ENCODE peak calls at places on chromosomes 1 and 21, in six cellular contexts. One of them, this sample, is unnamed.

GRCh38 chr1:21490774-21491482 is 18.3 kb upstream of the ALPL start:
- DNase-seq in ovary: no peak
- DNase-seq in transverse colon: peak
- DNase-seq in heart left ventricle: no peak
- DNase-seq in prostate gland: no peak
- DNase-seq in GM12878: no peak
- DNase-seq in this sample: peak

GRCh38 chr1:7019510-7019909 is 234.3 kb downstream of the CAMTA1 start:
- DNase-seq in transverse colon: peak
- DNase-seq in GM12878: no peak
- DNase-seq in heart left ventricle: no peak
- DNase-seq in prostate gland: no peak
- DNase-seq in ovary: no peak
- DNase-seq in this sample: no peak

GRCh38 chr1:156848461-156849150 is 10.3 kb downstream of the INSRR start:
- DNase-seq in GM12878: no peak
- DNase-seq in prostate gland: peak
- DNase-seq in transverse colon: peak
- DNase-seq in ovary: no peak
- DNase-seq in heart left ventricle: no peak
- DNase-seq in this sample: no peak

GRCh38 chr1:209080170-209080781 is 503.2 kb upstream of the CAMK1G start:
- DNase-seq in transverse colon: no peak
- DNase-seq in ovary: no peak
- DNase-seq in prostate gland: no peak
- DNase-seq in GM12878: no peak
- DNase-seq in heart left ventricle: no peak
- DNase-seq in this sample: peak

GRCh38 chr1:244863491-244864252 is 671 bp downstream of the HNRNPU start:
- DNase-seq in GM12878: no peak
- DNase-seq in heart left ventricle: peak
- DNase-seq in prostate gland: peak
- DNase-seq in transverse colon: peak
- DNase-seq in ovary: peak
- DNase-seq in this sample: peak

GRCh38 chr1:179310271-179310670 is 16.7 kb downstream of the SOAT1 start:
- DNase-seq in prostate gland: no peak
- DNase-seq in GM12878: no peak
- DNase-seq in transverse colon: no peak
- DNase-seq in heart left ventricle: no peak
- DNase-seq in ovary: no peak
- DNase-seq in this sample: no peak

GRCh38 chr1:115976900-115977480 is 677 bp downstream of the SLC22A15 start:
- DNase-seq in GM12878: no peak
- DNase-seq in heart left ventricle: no peak
- DNase-seq in prostate gland: no peak
- DNase-seq in transverse colon: no peak
- DNase-seq in ovary: no peak
- DNase-seq in this sample: no peak

GRCh38 chr1:115275216-115275615 is 62.8 kb downstream of the NGF start:
- DNase-seq in prostate gland: no peak
- DNase-seq in GM12878: no peak
- DNase-seq in heart left ventricle: no peak
- DNase-seq in transverse colon: no peak
- DNase-seq in ovary: no peak
- DNase-seq in this sample: no peak

GRCh38 chr1:169874229-169874628 is 19.5 kb downstream of the SCYL3 start:
- DNase-seq in ovary: no peak
- DNase-seq in prostate gland: no peak
- DNase-seq in heart left ventricle: no peak
- DNase-seq in transverse colon: no peak
- DNase-seq in GM12878: no peak
- DNase-seq in this sample: no peak

GRCh38 chr1:208820600-208821232 is 576.5 kb upstream of the PLXNA2 start:
- DNase-seq in prostate gland: no peak
- DNase-seq in GM12878: no peak
- DNase-seq in ovary: no peak
- DNase-seq in heart left ventricle: no peak
- DNase-seq in transverse colon: no peak
- DNase-seq in this sample: no peak

GRCh38 chr1:236844499-236845271 is 49.6 kb downstream of the MTR start:
- DNase-seq in ovary: no peak
- DNase-seq in heart left ventricle: no peak
- DNase-seq in prostate gland: no peak
- DNase-seq in GM12878: no peak
- DNase-seq in transverse colon: no peak
- DNase-seq in this sample: no peak

GRCh38 chr21:17602874-17603273 is 9.8 kb downstream of the BTG3 start:
- DNase-seq in prostate gland: no peak
- DNase-seq in GM12878: no peak
- DNase-seq in heart left ventricle: no peak
- DNase-seq in transverse colon: no peak
- DNase-seq in ovary: no peak
- DNase-seq in this sample: no peak

GRCh38 chr1:209364716-209365115 is 218.8 kb upstream of the CAMK1G start:
- DNase-seq in heart left ventricle: no peak
- DNase-seq in ovary: no peak
- DNase-seq in prostate gland: peak
- DNase-seq in transverse colon: no peak
- DNase-seq in GM12878: no peak
- DNase-seq in this sample: no peak

GRCh38 chr1:181397841-181398240 is 85.5 kb upstream of the CACNA1E start:
- DNase-seq in GM12878: peak
- DNase-seq in ovary: no peak
- DNase-seq in transverse colon: no peak
- DNase-seq in prostate gland: no peak
- DNase-seq in heart left ventricle: no peak
- DNase-seq in this sample: no peak

GRCh38 chr1:39385067-39385988 is 106.1 kb upstream of the BMP8A start:
- DNase-seq in GM12878: no peak
- DNase-seq in ovary: no peak
- DNase-seq in prostate gland: no peak
- DNase-seq in transverse colon: no peak
- DNase-seq in heart left ventricle: no peak
- DNase-seq in this sample: no peak

GRCh38 chr1:92201973-92202372 is 15.7 kb upstream of the C1orf146 start:
- DNase-seq in GM12878: no peak
- DNase-seq in transverse colon: no peak
- DNase-seq in ovary: no peak
- DNase-seq in heart left ventricle: no peak
- DNase-seq in prostate gland: no peak
- DNase-seq in this sample: no peak

GRCh38 chr1:70819785-70820184 is 227.8 kb downstream of the PTGER3 start:
- DNase-seq in transverse colon: no peak
- DNase-seq in heart left ventricle: no peak
- DNase-seq in prostate gland: no peak
- DNase-seq in GM12878: no peak
- DNase-seq in ovary: no peak
- DNase-seq in this sample: no peak

GRCh38 chr1:70820995-70821394 is 226.6 kb downstream of the PTGER3 start:
- DNase-seq in GM12878: no peak
- DNase-seq in transverse colon: no peak
- DNase-seq in heart left ventricle: no peak
- DNase-seq in prostate gland: no peak
- DNase-seq in ovary: no peak
- DNase-seq in this sample: no peak

GRCh38 chr1:70818391-70818790 is 229.2 kb downstream of the PTGER3 start:
- DNase-seq in transverse colon: no peak
- DNase-seq in GM12878: no peak
- DNase-seq in prostate gland: no peak
- DNase-seq in ovary: no peak
- DNase-seq in heart left ventricle: no peak
- DNase-seq in this sample: no peak

GRCh38 chr1:70819231-70819630 is 228.4 kb downstream of the PTGER3 start:
- DNase-seq in heart left ventricle: no peak
- DNase-seq in GM12878: no peak
- DNase-seq in prostate gland: no peak
- DNase-seq in transverse colon: no peak
- DNase-seq in ovary: no peak
- DNase-seq in this sample: no peak
- TF ChIP-seq POLR2A in heart left ventricle: no peak
- TF ChIP-seq POLR2A in GM12878: no peak
- TF ChIP-seq POLR2A in prostate gland: no peak
- TF ChIP-seq POLR2A in transverse colon: no peak
- TF ChIP-seq POLR2A in ovary: no peak
- TF ChIP-seq POLR2A in this sample: no peak

DNA sequence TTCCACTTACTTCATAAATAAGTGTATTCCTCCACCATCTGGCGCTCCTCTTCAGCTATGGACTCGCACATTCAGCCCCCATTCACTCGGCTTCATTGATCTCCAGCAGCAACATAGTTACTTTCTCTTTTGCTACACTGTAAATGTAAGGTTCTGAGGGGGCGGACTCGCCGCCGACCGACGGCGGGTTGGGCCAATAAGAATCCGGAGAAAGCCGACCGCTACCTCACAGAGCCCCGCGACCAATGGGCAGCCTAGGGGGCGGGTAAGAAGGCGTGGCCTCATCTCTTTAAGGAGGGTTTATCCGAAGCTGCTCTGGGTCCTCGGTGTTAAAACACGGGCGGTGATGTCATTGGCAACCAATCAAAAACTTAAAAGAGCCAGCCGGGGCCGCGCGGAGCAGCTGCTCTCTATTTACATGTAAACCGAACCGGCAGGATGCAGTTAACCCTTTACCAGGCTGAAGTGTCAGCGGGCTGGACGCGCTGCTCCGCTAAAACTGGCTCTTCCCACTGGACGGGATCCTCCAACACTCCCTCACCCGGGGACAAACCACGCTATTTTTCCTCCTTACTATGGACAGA is at the start of gene DUSP10:
- DNase-seq in ovary: peak
- DNase-seq in transverse colon: peak
- DNase-seq in GM12878: peak
- DNase-seq in prostate gland: peak
- DNase-seq in heart left ventricle: peak
- DNase-seq in this sample: peak
- TF ChIP-seq POLR2A in ovary: peak
- TF ChIP-seq POLR2A in transverse colon: peak
- TF ChIP-seq POLR2A in GM12878: peak
- TF ChIP-seq POLR2A in prostate gland: peak
- TF ChIP-seq POLR2A in heart left ventricle: peak
- TF ChIP-seq POLR2A in this sample: peak

DNA sequence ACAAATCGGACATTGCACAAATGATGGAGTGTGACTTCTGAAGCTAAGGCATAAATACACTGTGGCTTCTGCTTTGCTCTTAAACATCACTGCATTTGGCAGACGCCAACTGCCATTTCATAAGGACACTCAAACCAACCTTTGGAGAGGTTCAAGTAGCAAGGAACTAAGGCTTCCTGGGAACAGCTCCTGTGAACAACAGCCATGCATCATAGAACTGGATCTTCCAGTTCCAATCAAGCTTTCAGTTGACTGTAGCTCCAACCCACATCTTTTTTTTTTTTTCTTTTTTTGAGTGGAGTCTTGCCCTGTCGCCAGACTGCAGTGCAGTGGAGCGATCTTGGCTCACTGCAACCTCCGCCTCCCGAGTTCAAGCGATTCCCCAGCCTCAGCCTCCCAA is 10.7 kb upstream of the HUNK start:
- DNase-seq in ovary: no peak
- DNase-seq in transverse colon: no peak
- DNase-seq in heart left ventricle: no peak
- DNase-seq in GM12878: no peak
- DNase-seq in prostate gland: no peak
- DNase-seq in this sample: no peak
- TF ChIP-seq POLR2A in ovary: no peak
- TF ChIP-seq POLR2A in transverse colon: no peak
- TF ChIP-seq POLR2A in heart left ventricle: no peak
- TF ChIP-seq POLR2A in GM12878: no peak
- TF ChIP-seq POLR2A in prostate gland: no peak
- TF ChIP-seq POLR2A in this sample: no peak

GRCh38 chr1:151790071-151790939 is at the start of gene TDRKH:
- DNase-seq in transverse colon: peak
- DNase-seq in heart left ventricle: peak
- DNase-seq in GM12878: peak
- DNase-seq in prostate gland: peak
- DNase-seq in ovary: peak
- DNase-seq in this sample: peak
- TF ChIP-seq POLR2A in transverse colon: peak
- TF ChIP-seq POLR2A in heart left ventricle: peak
- TF ChIP-seq POLR2A in GM12878: peak
- TF ChIP-seq POLR2A in prostate gland: peak
- TF ChIP-seq POLR2A in ovary: peak
- TF ChIP-seq POLR2A in this sample: peak

DNA sequence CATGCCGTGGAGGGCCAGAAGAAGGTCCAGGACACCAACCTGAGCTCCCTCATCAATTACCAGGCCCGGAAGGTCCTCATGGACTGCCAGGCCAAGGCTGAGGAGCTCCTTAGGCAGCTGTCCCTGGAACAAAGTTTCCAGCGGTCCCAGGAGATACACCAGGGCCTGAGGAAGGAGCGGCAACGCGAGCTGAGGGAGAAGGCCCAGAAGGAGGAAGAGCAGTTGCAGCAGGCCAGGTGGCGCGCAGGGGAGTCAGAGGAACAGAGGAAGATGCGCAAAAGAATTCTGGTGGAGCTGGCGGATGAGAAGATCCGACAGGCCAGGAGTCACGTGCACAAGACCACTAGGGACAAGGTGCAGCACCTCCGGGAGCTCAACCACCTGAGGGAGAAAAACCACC is 1.5 kb downstream of the CCDC185 start:
- DNase-seq in transverse colon: no peak
- DNase-seq in ovary: no peak
- DNase-seq in GM12878: no peak
- DNase-seq in heart left ventricle: no peak
- DNase-seq in prostate gland: no peak
- DNase-seq in this sample: no peak
- TF ChIP-seq POLR2A in transverse colon: no peak
- TF ChIP-seq POLR2A in ovary: no peak
- TF ChIP-seq POLR2A in GM12878: no peak
- TF ChIP-seq POLR2A in heart left ventricle: no peak
- TF ChIP-seq POLR2A in prostate gland: no peak
- TF ChIP-seq POLR2A in this sample: no peak

GRCh38 chr1:160638540-160638857 is 8.3 kb downstream of the SLAMF1 start:
- DNase-seq in GM12878: no peak
- DNase-seq in ovary: no peak
- DNase-seq in heart left ventricle: no peak
- DNase-seq in prostate gland: no peak
- DNase-seq in transverse colon: no peak
- DNase-seq in this sample: no peak
- TF ChIP-seq POLR2A in GM12878: no peak
- TF ChIP-seq POLR2A in ovary: no peak
- TF ChIP-seq POLR2A in heart left ventricle: no peak
- TF ChIP-seq POLR2A in prostate gland: no peak
- TF ChIP-seq POLR2A in transverse colon: no peak
- TF ChIP-seq POLR2A in this sample: no peak

GRCh38 chr1:111738133-111738435 is 1.1 kb downstream of the INKA2 start:
- DNase-seq in ovary: no peak
- DNase-seq in heart left ventricle: no peak
- DNase-seq in prostate gland: no peak
- DNase-seq in GM12878: no peak
- DNase-seq in transverse colon: no peak
- DNase-seq in this sample: no peak
- TF ChIP-seq POLR2A in ovary: no peak
- TF ChIP-seq POLR2A in heart left ventricle: no peak
- TF ChIP-seq POLR2A in prostate gland: no peak
- TF ChIP-seq POLR2A in GM12878: no peak
- TF ChIP-seq POLR2A in transverse colon: no peak
- TF ChIP-seq POLR2A in this sample: no peak

This sample was measured in H54.